ENCODE peak calls at places on chromosomes 3 and 15, in four cellular contexts. Q, J, A and K are unnamed samples.

GRCh38 chr3:100783619-100784018 is 74.3 kb downstream of the TFG start:
- DNase-seq in Q (no peak), J (no peak), A (no peak), K (no peak)

GRCh38 chr15:67018026-67018425 is 47.4 kb upstream of the SMAD3 start:
- DNase-seq in Q (no peak), J (no peak), A (no peak), K (no peak)

GRCh38 chr3:11624161-11624560 is 19.6 kb downstream of the VGLL4 start:
- DNase-seq in Q (no peak), J (no peak), A (no peak), K (no peak)

GRCh38 chr3:54065140-54065539 is 57.2 kb upstream of the CACNA2D3 start:
- DNase-seq in Q (no peak), J (no peak), A (no peak), K (no peak)

GRCh38 chr3:197168606-197169005 is 129.8 kb downstream of the DLG1 start:
- DNase-seq in Q (no peak), J (no peak), A (no peak), K (no peak)

GRCh38 chr3:146594843-146595482 is 10.2 kb downstream of the PLSCR5 start:
- DNase-seq in Q (peak; percentile 26), J (no peak), A (no peak), K (no peak)

GRCh38 chr3:24128195-24129005 is 183.3 kb downstream of the NR1D2 start:
- DNase-seq in Q (no peak), J (no peak), A (no peak), K (no peak)

GRCh38 chr15:67050522-67051087 is 14.8 kb upstream of the SMAD3 start:
- DNase-seq in Q (no peak), J (no peak), A (no peak), K (peak; percentile 77)

GRCh38 chr3:43243590-43244587 is 42.5 kb upstream of the SNRK start:
- DNase-seq in Q (no peak), J (no peak), A (no peak), K (no peak)

GRCh38 chr15:66170716-66171115 is 82.8 kb downstream of the MEGF11 start:
- DNase-seq in Q (no peak), J (no peak), A (no peak), K (peak; percentile 37)

GRCh38 chr3:106508331-106508893 is 639.6 kb upstream of the CBLB start:
- DNase-seq in Q (no peak), J (no peak), A (no peak), K (no peak)

GRCh38 chr3:43996379-43997301 is 245.0 kb upstream of the TOPAZ1 start:
- DNase-seq in Q (peak; percentile 62), J (no peak), A (peak; percentile 61), K (no peak)

GRCh38 chr15:79811406-79812405 is 85.1 kb downstream of the MTHFS start:
- DNase-seq in Q (peak; percentile 89), J (peak; percentile 66), A (no peak), K (no peak)

GRCh38 chr3:127235706-127236105 is 42.8 kb downstream of the PRR23E start:
- DNase-seq in Q (no peak), J (no peak), A (no peak), K (no peak)

GRCh38 chr3:59366218-59366617 is 316.4 kb upstream of the CFAP20DC start:
- DNase-seq in Q (no peak), J (no peak), A (no peak), K (no peak)

GRCh38 chr3:179933079-179933478 is 103.7 kb downstream of the PEX5L start:
- DNase-seq in Q (no peak), J (no peak), A (no peak), K (no peak)

GRCh38 chr3:143648708-143649107 is 199.6 kb downstream of the SLC9A9 start:
- DNase-seq in Q (no peak), J (no peak), A (peak; percentile 40), K (no peak)

GRCh38 chr3:183515968-183516851 is 39.3 kb downstream of the KLHL6 start:
- DNase-seq in Q (no peak), J (no peak), A (no peak), K (no peak)

GRCh38 chr3:136929984-136930671 is 27.7 kb upstream of the IL20RB start:
- DNase-seq in Q (peak; percentile 74), J (peak; percentile 50), A (no peak), K (no peak)

GRCh38 chr15:93497256-93497655 is 408.2 kb upstream of the RGMA start:
- DNase-seq in Q (no peak), J (no peak), A (no peak), K (no peak)

GRCh38 chr15:38651328-38652038 is 86.9 kb upstream of the RASGRP1 start:
- DNase-seq in Q (no peak), J (no peak), A (no peak), K (no peak)

GRCh38 chr15:74384566-74385441 is 17.4 kb upstream of the CYP11A1 start:
- DNase-seq in Q (no peak), J (no peak), A (no peak), K (no peak)

GRCh38 chr15:51051776-51052175 is 42.9 kb downstream of the TNFAIP8L3 start:
- DNase-seq in Q (peak; percentile 88), J (no peak), A (no peak), K (peak; percentile 76)

GRCh38 chr15:62853114-62853832 is 189.3 kb upstream of the TPM1 start:
- DNase-seq in Q (no peak), J (no peak), A (no peak), K (no peak)

GRCh38 chr3:124885466-124886167 is 1.5 kb downstream of the ITGB5 start:
- DNase-seq in Q (no peak), J (no peak), A (peak; percentile 51), K (no peak)

GRCh38 chr15:78757636-78757905 is 53.7 kb downstream of the ADAMTS7 start:
- DNase-seq in Q (peak; percentile 50), J (no peak), A (no peak), K (peak; percentile 64)

GRCh38 chr15:78763111-78763795 is 48.0 kb downstream of the ADAMTS7 start:
- DNase-seq in Q (peak; percentile 24), J (no peak), A (no peak), K (peak; percentile 73)

GRCh38 chr15:78763796-78764241 is 47.4 kb downstream of the ADAMTS7 start:
- DNase-seq in Q (peak; percentile 60), J (no peak), A (no peak), K (peak; percentile 69)

GRCh38 chr15:78761891-78762385 is 49.3 kb downstream of the ADAMTS7 start:
- DNase-seq in Q (peak; percentile 37), J (no peak), A (no peak), K (peak; percentile 64)

DNA sequence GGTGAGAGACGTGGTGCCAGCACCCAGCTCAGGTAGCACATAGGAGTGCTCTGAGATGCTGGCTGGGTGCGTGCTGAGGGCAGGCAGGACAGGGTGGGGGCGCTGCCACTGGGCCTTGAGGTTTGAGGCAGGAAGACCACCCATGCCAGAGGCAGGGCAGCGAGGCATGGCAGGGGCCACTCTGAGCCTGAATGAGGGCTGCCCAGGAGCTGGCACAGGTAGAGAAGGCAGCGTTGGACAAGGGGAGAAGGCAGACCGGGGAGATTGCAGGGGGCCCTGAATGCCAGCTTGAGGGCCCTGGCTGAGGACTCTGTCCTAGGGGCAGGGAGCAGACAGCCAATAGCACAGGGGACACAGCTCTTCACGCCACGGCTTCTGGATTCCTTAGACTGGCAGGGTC is 50.2 kb downstream of the ADAMTS7 start:
- DNase-seq in Q (peak; percentile 58), J (peak; percentile 10), A (no peak), K (peak; percentile 65)
- H3K27ac ChIP-seq in Q (peak overlapping the region; percentile 39), J (no peak overlapping the region), A (no peak overlapping the region), K (no peak overlapping the region)

GRCh38 chr3:52537726-52538421 is 1.5 kb downstream of the UQCC5 start:
- DNase-seq in Q (no peak), J (no peak), A (no peak), K (no peak)
- H3K27ac ChIP-seq in Q (peak overlapping the region; percentile 0), J (peak overlapping the region; percentile 81), A (no peak overlapping the region), K (peak overlapping the region; percentile 96)

DNA sequence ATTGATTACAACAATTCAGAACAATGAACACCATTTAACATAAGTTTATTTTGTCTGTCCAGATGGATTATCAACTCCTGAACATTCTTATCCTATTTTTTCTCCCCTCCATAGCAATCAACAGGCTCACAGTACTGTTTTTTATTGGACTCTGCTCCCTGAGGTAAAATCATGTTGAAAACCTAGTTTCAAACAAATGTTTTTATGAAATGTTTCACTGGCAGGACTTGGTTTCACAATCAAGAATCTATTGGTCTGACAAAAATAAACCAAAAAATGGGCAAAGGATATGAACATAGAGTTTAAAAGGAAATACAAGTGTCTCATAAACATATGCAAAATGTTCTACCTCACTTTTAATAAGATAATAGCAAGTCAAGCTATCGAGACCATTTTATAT is 2.6 kb upstream of the MYRIP start:
- DNase-seq in Q (no peak), J (no peak), A (no peak), K (no peak)
- H3K27ac ChIP-seq in Q (no peak overlapping the region), J (no peak overlapping the region), A (no peak overlapping the region), K (no peak overlapping the region)

GRCh38 chr3:188212308-188212969 is 58.5 kb downstream of the LPP start:
- DNase-seq in Q (no peak), J (no peak), A (no peak), K (peak; percentile 66)
- H3K27ac ChIP-seq in Q (peak overlapping the region; percentile 55), J (no peak overlapping the region), A (no peak overlapping the region), K (peak overlapping the region; percentile 88)